ENCODE peak calls at places on chromosomes 6 and 20, in six cellular contexts. N, T, V, G, U and B are unnamed samples.

GRCh38 chr6:142357879-142358278 is 56.1 kb downstream of the ADGRG6 start:
- DNase-seq in N (no peak), T (no peak), V (no peak), G (no peak), U (no peak), B (no peak)

GRCh38 chr20:40738976-40739375 is 49.9 kb upstream of the MAFB start:
- DNase-seq in N (no peak), T (no peak), V (no peak), G (no peak), U (no peak), B (no peak)

GRCh38 chr6:129369737-129370136 is 340.2 kb downstream of the ARHGAP18 start:
- DNase-seq in N (no peak), T (no peak), V (no peak), G (no peak), U (no peak), B (no peak)

GRCh38 chr6:137051790-137052472 is 7.2 kb upstream of the IL20RA start:
- DNase-seq in N (no peak), T (no peak), V (no peak), G (no peak), U (no peak), B (peak)

GRCh38 chr20:38449046-38449445 is 13.9 kb upstream of the SNHG17 start:
- DNase-seq in N (no peak), T (no peak), V (no peak), G (no peak), U (no peak), B (no peak)

GRCh38 chr6:35357671-35358070 is 15.3 kb downstream of the PPARD start:
- DNase-seq in N (no peak), T (no peak), V (no peak), G (no peak), U (no peak), B (no peak)

GRCh38 chr6:117555882-117556498 is 46.3 kb downstream of the GOPC start:
- DNase-seq in N (peak), T (no peak), V (peak), G (peak), U (no peak), B (peak)

GRCh38 chr6:33904050-33904827 is 100.4 kb upstream of the MLN start:
- DNase-seq in N (no peak), T (peak), V (peak), G (no peak), U (peak), B (no peak)

GRCh38 chr6:132750455-132751248 is 7.1 kb downstream of the VNN2 start:
- DNase-seq in N (no peak), T (peak), V (no peak), G (no peak), U (no peak), B (no peak)

GRCh38 chr6:3418521-3419060 is 38.3 kb downstream of the SLC22A23 start:
- DNase-seq in N (no peak), T (no peak), V (no peak), G (no peak), U (no peak), B (no peak)

GRCh38 chr20:47178277-47178676 is 178.2 kb downstream of the ZMYND8 start:
- DNase-seq in N (no peak), T (no peak), V (no peak), G (no peak), U (no peak), B (no peak)

GRCh38 chr20:46639587-46639986 is 11.7 kb downstream of the SLC13A3 start:
- DNase-seq in N (no peak), T (no peak), V (no peak), G (no peak), U (no peak), B (no peak)

GRCh38 chr6:3740551-3741476 is 10.7 kb downstream of the PXDC1 start:
- DNase-seq in N (no peak), T (no peak), V (no peak), G (no peak), U (peak), B (no peak)

GRCh38 chr6:12490376-12490903 is 200.3 kb downstream of the EDN1 start:
- DNase-seq in N (no peak), T (no peak), V (no peak), G (no peak), U (no peak), B (no peak)

GRCh38 chr6:121437861-121438651 is 2.6 kb downstream of the GJA1 start:
- DNase-seq in N (no peak), T (no peak), V (no peak), G (peak), U (no peak), B (no peak)

GRCh38 chr6:34506718-34507117 is 40.8 kb downstream of the PACSIN1 start:
- DNase-seq in N (no peak), T (no peak), V (no peak), G (no peak), U (no peak), B (no peak)